ENCODE peak calls at places on chromosomes 6 and 20, in five cellular contexts. R, Q, E, C and Y are unnamed samples.

GRCh38 chr6:66094615-66095014 is 387.6 kb upstream of the EYS start:
- DNase-seq in R (no peak), Q (no peak), E (no peak), C (no peak), Y (no peak)

GRCh38 chr6:1044040-1044836 is 267.7 kb upstream of the FOXQ1 start:
- DNase-seq in R (peak; percentile 81), Q (no peak), E (no peak), C (no peak), Y (no peak)

GRCh38 chr20:62702886-62703852 is 5.5 kb upstream of the NTSR1 start:
- DNase-seq in R (peak; percentile 33), Q (peak; percentile 82), E (peak; percentile 85), C (peak; percentile 77), Y (peak; percentile 85)

GRCh38 chr20:39269031-39269461 is 306.9 kb downstream of the DHX35 start:
- DNase-seq in R (peak; percentile 54), Q (peak; percentile 5), E (peak; percentile 28), C (peak; percentile 25), Y (no peak)

GRCh38 chr6:33621396-33622388 is 570 bp downstream of the ITPR3 start:
- DNase-seq in R (peak; percentile 63), Q (peak; percentile 39), E (no peak), C (no peak), Y (no peak)

GRCh38 chr6:96907498-96907897 is 9.8 kb upstream of the NDUFAF4 start:
- DNase-seq in R (no peak), Q (no peak), E (peak; percentile 31), C (no peak), Y (no peak)

GRCh38 chr6:63571382-63571882 is 848 bp upstream of the LOC128125822 start:
- DNase-seq in R (no peak), Q (no peak), E (no peak), C (no peak), Y (no peak)

GRCh38 chr6:12152023-12152960 is 137.9 kb upstream of the EDN1 start:
- DNase-seq in R (no peak), Q (no peak), E (no peak), C (no peak), Y (no peak)

GRCh38 chr6:514396-514973 is 122.9 kb downstream of the IRF4 start:
- DNase-seq in R (no peak), Q (no peak), E (no peak), C (no peak), Y (no peak)

GRCh38 chr6:44076366-44077200 is 50.7 kb downstream of the MRPL14 start:
- DNase-seq in R (peak; percentile 74), Q (peak; percentile 17), E (no peak), C (no peak), Y (no peak)

GRCh38 chr6:160996316-160996715 is 4.7 kb downstream of the MAP3K4 start:
- DNase-seq in R (no peak), Q (no peak), E (no peak), C (no peak), Y (no peak)

GRCh38 chr6:6503186-6503585 is 85.3 kb upstream of the LY86 start:
- DNase-seq in R (no peak), Q (no peak), E (no peak), C (no peak), Y (no peak)

GRCh38 chr6:6509304-6509703 is 79.2 kb upstream of the LY86 start:
- DNase-seq in R (no peak), Q (no peak), E (no peak), C (no peak), Y (no peak)

GRCh38 chr6:6508603-6509002 is 79.9 kb upstream of the LY86 start:
- DNase-seq in R (no peak), Q (no peak), E (no peak), C (no peak), Y (no peak)

DNA sequence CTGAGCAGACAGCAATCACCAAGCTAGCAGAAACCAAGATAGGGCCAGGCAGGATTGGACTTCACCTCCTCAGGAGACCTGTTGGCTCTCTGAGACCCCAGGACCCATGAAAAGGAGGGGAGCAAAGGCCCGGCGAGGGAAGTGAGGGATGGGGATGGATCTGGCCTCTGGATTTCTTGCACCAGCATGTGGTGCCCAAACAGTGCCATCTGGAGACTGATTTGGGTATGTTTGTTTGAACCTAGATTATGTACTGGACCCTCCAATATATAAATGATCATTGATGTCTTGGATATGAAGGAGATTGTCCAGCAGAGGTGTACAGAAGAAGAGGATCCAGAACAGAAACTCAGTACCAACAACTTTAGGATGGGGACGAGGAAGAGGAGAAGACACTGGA is 83.4 kb upstream of the LY86 start:
- DNase-seq in R (no peak), Q (no peak), E (no peak), C (no peak), Y (no peak)
- TF ChIP-seq CTCF in R (no peak), Q (no peak), E (no peak), C (no peak), Y (no peak)

GRCh38 chr20:35603695-35604443 is 11.8 kb upstream of the SPAG4 start:
- DNase-seq in R (no peak), Q (no peak), E (no peak), C (no peak), Y (no peak)

GRCh38 chr20:35601021-35601973 is 14.3 kb upstream of the SPAG4 start:
- DNase-seq in R (peak; percentile 83), Q (peak; percentile 59), E (peak; percentile 51), C (peak; percentile 79), Y (peak; percentile 20)

GRCh38 chr20:35602851-35603495 is 12.7 kb upstream of the SPAG4 start:
- DNase-seq in R (no peak), Q (no peak), E (no peak), C (no peak), Y (no peak)

GRCh38 chr20:35600176-35600995 is 15.2 kb upstream of the SPAG4 start:
- DNase-seq in R (no peak), Q (no peak), E (no peak), C (no peak), Y (no peak)

GRCh38 chr20:35601990-35602389 is 13.6 kb upstream of the SPAG4 start:
- DNase-seq in R (no peak), Q (no peak), E (no peak), C (no peak), Y (no peak)
- H3K4me3 ChIP-seq in R (peak overlapping the region; percentile 58), Q (no peak overlapping the region), E (peak overlapping the region; percentile 47), C (peak overlapping the region; percentile 44), Y (peak overlapping the region; percentile 34)

GRCh38 chr20:462199-462991 is at the start of gene TBC1D20:
- DNase-seq in R (peak; percentile 88), Q (peak; percentile 81), E (peak; percentile 64), C (peak; percentile 89), Y (peak; percentile 49)
- TF ChIP-seq CTCF in R (no peak), Q (peak; percentile 45), E (peak; percentile 35), C (peak; percentile 58), Y (no peak)

GRCh38 chr6:37222992-37223391 is 34.6 kb upstream of the TBC1D22B start:
- DNase-seq in R (no peak), Q (no peak), E (no peak), C (no peak), Y (no peak)
- H3K4me3 ChIP-seq in R (peak overlapping the region; percentile 81), Q (peak overlapping the region; percentile 69), E (peak overlapping the region; percentile 64), C (peak overlapping the region; percentile 52), Y (peak overlapping the region; percentile 61)

GRCh38 chr6:25017932-25018581 is 82.3 kb upstream of the RIPOR2 start:
- DNase-seq in R (peak; percentile 86), Q (peak; percentile 55), E (peak; percentile 67), C (peak; percentile 37), Y (no peak)
- TF ChIP-seq CTCF in R (no peak), Q (peak; percentile 64), E (peak; percentile 77), C (peak; percentile 45), Y (peak; percentile 72)